ENCODE peak calls at places on chromosomes 1 and 21, in ten cellular contexts. One of them, this sample, is unnamed.
A peak's percentile ranks its signal among the peaks of the same experiment; 100 is the strongest.

GRCh38 chr1:102178483-102178882 is 181.8 kb upstream of the OLFM3 start:
- DNase-seq in vagina: no peak
- DNase-seq in adrenal gland: no peak
- DNase-seq in heart left ventricle: no peak
- DNase-seq in stomach: no peak
- DNase-seq in right lobe of liver: no peak
- DNase-seq in K562: no peak
- DNase-seq in Peyer's patch: no peak
- DNase-seq in transverse colon: no peak
- DNase-seq in uterus: no peak
- DNase-seq in this sample: no peak

GRCh38 chr1:98975113-98975512 is 29.5 kb downstream of the PLPPR5 start:
- DNase-seq in K562: no peak
- DNase-seq in heart left ventricle: no peak
- DNase-seq in stomach: no peak
- DNase-seq in vagina: no peak
- DNase-seq in adrenal gland: no peak
- DNase-seq in Peyer's patch: no peak
- DNase-seq in uterus: no peak
- DNase-seq in right lobe of liver: no peak
- DNase-seq in transverse colon: no peak
- DNase-seq in this sample: no peak

GRCh38 chr1:2199042-2199810 is 4.7 kb upstream of the FAAP20 start:
- DNase-seq in Peyer's patch: peak; percentile 95
- DNase-seq in stomach: peak; percentile 88
- DNase-seq in heart left ventricle: peak; percentile 93
- DNase-seq in right lobe of liver: peak; percentile 84
- DNase-seq in transverse colon: peak; percentile 92
- DNase-seq in adrenal gland: peak; percentile 80
- DNase-seq in vagina: no peak
- DNase-seq in uterus: peak; percentile 90
- DNase-seq in K562: peak; percentile 91
- DNase-seq in this sample: peak; percentile 87

GRCh38 chr1:47183308-47184089 is 6.3 kb downstream of the PDZK1IP1 start:
- DNase-seq in K562: no peak
- DNase-seq in Peyer's patch: no peak
- DNase-seq in vagina: no peak
- DNase-seq in stomach: peak; percentile 23
- DNase-seq in uterus: no peak
- DNase-seq in right lobe of liver: no peak
- DNase-seq in heart left ventricle: no peak
- DNase-seq in transverse colon: no peak
- DNase-seq in adrenal gland: no peak
- DNase-seq in this sample: no peak

GRCh38 chr1:67534627-67535065 is 104.4 kb upstream of the SERBP1 start:
- DNase-seq in right lobe of liver: no peak
- DNase-seq in heart left ventricle: no peak
- DNase-seq in stomach: no peak
- DNase-seq in K562: no peak
- DNase-seq in Peyer's patch: peak; percentile 54
- DNase-seq in uterus: no peak
- DNase-seq in vagina: no peak
- DNase-seq in transverse colon: no peak
- DNase-seq in adrenal gland: no peak
- DNase-seq in this sample: no peak

GRCh38 chr1:94417962-94418663 is at the start of gene ABCD3:
- DNase-seq in heart left ventricle: peak; percentile 99
- DNase-seq in transverse colon: peak; percentile 97
- DNase-seq in right lobe of liver: peak; percentile 99
- DNase-seq in K562: peak; percentile 96
- DNase-seq in stomach: peak; percentile 97
- DNase-seq in uterus: peak; percentile 99
- DNase-seq in Peyer's patch: peak; percentile 99
- DNase-seq in adrenal gland: peak; percentile 97
- DNase-seq in vagina: peak; percentile 97
- DNase-seq in this sample: peak; percentile 96

GRCh38 chr1:45685308-45686080 is 839 bp downstream of the GPBP1L1 start:
- DNase-seq in transverse colon: no peak
- DNase-seq in Peyer's patch: no peak
- DNase-seq in right lobe of liver: no peak
- DNase-seq in adrenal gland: no peak
- DNase-seq in heart left ventricle: no peak
- DNase-seq in vagina: no peak
- DNase-seq in uterus: no peak
- DNase-seq in stomach: no peak
- DNase-seq in K562: no peak
- DNase-seq in this sample: peak; percentile 21

GRCh38 chr1:2340918-2341254 is 50.5 kb downstream of the MORN1 start:
- DNase-seq in adrenal gland: no peak
- DNase-seq in vagina: no peak
- DNase-seq in right lobe of liver: no peak
- DNase-seq in transverse colon: no peak
- DNase-seq in K562: no peak
- DNase-seq in Peyer's patch: no peak
- DNase-seq in heart left ventricle: peak; percentile 48
- DNase-seq in uterus: no peak
- DNase-seq in stomach: no peak
- DNase-seq in this sample: no peak

GRCh38 chr1:86913896-86914634 is at the start of gene SELENOF:
- DNase-seq in transverse colon: peak; percentile 99
- DNase-seq in uterus: peak; percentile 100
- DNase-seq in adrenal gland: peak; percentile 100
- DNase-seq in vagina: peak; percentile 99
- DNase-seq in Peyer's patch: peak; percentile 100
- DNase-seq in right lobe of liver: peak; percentile 99
- DNase-seq in K562: peak; percentile 96
- DNase-seq in heart left ventricle: peak; percentile 99
- DNase-seq in stomach: peak; percentile 99
- DNase-seq in this sample: peak; percentile 99

GRCh38 chr1:86914998-86915736 is 732 bp downstream of the HS2ST1 start:
- DNase-seq in Peyer's patch: peak; percentile 78
- DNase-seq in transverse colon: peak; percentile 54
- DNase-seq in K562: no peak
- DNase-seq in right lobe of liver: peak; percentile 76
- DNase-seq in adrenal gland: peak; percentile 64
- DNase-seq in heart left ventricle: peak; percentile 69
- DNase-seq in uterus: peak; percentile 36
- DNase-seq in stomach: peak; percentile 52
- DNase-seq in vagina: peak; percentile 88
- DNase-seq in this sample: peak; percentile 44

GRCh38 chr1:86913399-86913895 is 479 bp downstream of the SELENOF start:
- DNase-seq in adrenal gland: peak; percentile 26
- DNase-seq in stomach: peak; percentile 31
- DNase-seq in transverse colon: peak; percentile 31
- DNase-seq in uterus: no peak
- DNase-seq in Peyer's patch: peak; percentile 76
- DNase-seq in right lobe of liver: no peak
- DNase-seq in heart left ventricle: no peak
- DNase-seq in vagina: no peak
- DNase-seq in K562: no peak
- DNase-seq in this sample: no peak

GRCh38 chr1:86915737-86916235 is 1.4 kb downstream of the HS2ST1 start:
- DNase-seq in transverse colon: no peak
- DNase-seq in right lobe of liver: no peak
- DNase-seq in uterus: no peak
- DNase-seq in adrenal gland: no peak
- DNase-seq in stomach: no peak
- DNase-seq in Peyer's patch: no peak
- DNase-seq in K562: no peak
- DNase-seq in heart left ventricle: no peak
- DNase-seq in vagina: no peak
- DNase-seq in this sample: no peak

DNA sequence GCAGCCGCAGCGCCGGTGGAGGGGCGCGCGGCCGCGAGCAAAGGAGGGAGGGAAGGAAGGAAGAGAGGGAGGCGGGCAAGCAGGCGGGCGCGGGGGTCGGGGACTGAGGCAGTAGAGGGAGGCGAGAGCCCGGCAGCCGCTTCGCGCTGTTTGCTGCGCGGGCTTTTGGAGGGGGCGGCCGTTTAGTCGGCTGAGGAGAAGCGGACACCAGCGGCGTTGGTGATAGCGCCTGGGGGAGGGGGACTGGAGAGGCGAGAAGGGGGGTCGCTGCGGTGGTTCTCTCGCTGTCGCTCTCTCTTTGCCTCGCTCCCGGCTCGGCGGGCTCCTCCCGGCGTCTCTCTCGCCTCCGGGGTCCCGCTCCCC is at the start of gene HS2ST1:
- DNase-seq in vagina: no peak
- DNase-seq in transverse colon: no peak
- DNase-seq in heart left ventricle: no peak
- DNase-seq in right lobe of liver: no peak
- DNase-seq in Peyer's patch: no peak
- DNase-seq in uterus: no peak
- DNase-seq in adrenal gland: no peak
- DNase-seq in K562: no peak
- DNase-seq in stomach: no peak
- DNase-seq in this sample: no peak
- TF ChIP-seq POLR2A in vagina: peak; percentile 62
- TF ChIP-seq POLR2A in transverse colon: peak; percentile 63
- TF ChIP-seq POLR2A in heart left ventricle: no peak
- TF ChIP-seq POLR2A in right lobe of liver: peak; percentile 27
- TF ChIP-seq POLR2A in Peyer's patch: peak; percentile 36
- TF ChIP-seq POLR2A in uterus: peak; percentile 56
- TF ChIP-seq POLR2A in adrenal gland: peak; percentile 48
- TF ChIP-seq POLR2A in K562: peak; percentile 57
- TF ChIP-seq POLR2A in stomach: peak; percentile 34
- TF ChIP-seq POLR2A in this sample: peak; percentile 67

GRCh38 chr1:184061396-184062003 is 10.0 kb downstream of the TSEN15 start:
- DNase-seq in adrenal gland: no peak
- DNase-seq in vagina: no peak
- DNase-seq in transverse colon: no peak
- DNase-seq in uterus: no peak
- DNase-seq in K562: no peak
- DNase-seq in right lobe of liver: no peak
- DNase-seq in heart left ventricle: no peak
- DNase-seq in Peyer's patch: no peak
- DNase-seq in stomach: no peak
- DNase-seq in this sample: no peak
- H3K27ac ChIP-seq in adrenal gland: no peak overlapping the region
- H3K27ac ChIP-seq in vagina: no peak overlapping the region
- H3K27ac ChIP-seq in transverse colon: no peak overlapping the region
- H3K27ac ChIP-seq in uterus: no peak overlapping the region
- H3K27ac ChIP-seq in K562: no peak overlapping the region
- H3K27ac ChIP-seq in right lobe of liver: no peak overlapping the region
- H3K27ac ChIP-seq in heart left ventricle: no peak overlapping the region
- H3K27ac ChIP-seq in Peyer's patch: no peak overlapping the region
- H3K27ac ChIP-seq in stomach: no peak overlapping the region
- H3K27ac ChIP-seq in this sample: no peak overlapping the region

DNA sequence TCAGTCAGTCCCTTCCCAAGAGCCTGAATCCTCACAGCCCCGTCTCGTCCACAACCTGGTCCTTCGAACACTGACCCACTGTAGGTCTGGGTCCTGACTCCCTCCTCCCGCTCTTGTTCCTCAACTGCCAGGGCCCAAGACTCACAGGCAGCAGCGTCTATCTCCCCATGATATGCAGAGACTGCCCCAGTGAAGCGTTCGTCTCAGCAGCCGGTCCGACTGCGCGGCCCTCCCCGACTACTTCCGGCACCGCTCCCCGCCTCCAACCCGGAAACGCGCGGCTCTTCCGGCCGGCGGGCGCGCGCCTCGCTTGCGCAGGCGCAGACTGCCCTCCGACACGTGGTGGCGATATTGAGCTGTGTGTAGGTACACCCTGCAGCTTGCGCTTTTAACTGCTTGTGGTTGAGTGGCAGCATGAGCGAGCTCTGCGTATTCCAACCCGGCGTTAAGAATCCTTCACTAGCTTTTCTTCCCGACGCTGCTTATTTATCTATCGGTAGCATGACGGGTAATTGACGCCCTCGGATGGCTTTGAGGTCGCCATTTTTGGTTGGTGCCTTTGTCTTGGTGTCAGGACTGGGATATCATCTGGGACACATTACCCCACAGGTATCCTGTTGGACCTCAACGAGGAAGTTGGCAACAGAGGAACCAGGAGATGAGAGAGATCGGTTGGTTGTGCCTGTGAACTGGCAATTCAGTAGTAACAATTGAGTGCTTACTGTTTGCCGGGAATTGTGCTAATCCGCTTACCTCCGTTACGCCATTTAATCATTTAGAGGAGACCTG is at the start of gene TAF12:
- DNase-seq in heart left ventricle: peak; percentile 96
- DNase-seq in transverse colon: peak; percentile 95
- DNase-seq in Peyer's patch: peak; percentile 96
- DNase-seq in K562: peak; percentile 90
- DNase-seq in stomach: peak; percentile 94
- DNase-seq in right lobe of liver: peak; percentile 95
- DNase-seq in uterus: peak; percentile 94
- DNase-seq in adrenal gland: peak; percentile 94
- DNase-seq in vagina: peak; percentile 97
- DNase-seq in this sample: peak; percentile 91
- TF ChIP-seq POLR2A in heart left ventricle: peak; percentile 94
- TF ChIP-seq POLR2A in transverse colon: peak; percentile 99
- TF ChIP-seq POLR2A in Peyer's patch: peak; percentile 98
- TF ChIP-seq POLR2A in K562: peak; percentile 99
- TF ChIP-seq POLR2A in stomach: peak; percentile 87
- TF ChIP-seq POLR2A in right lobe of liver: peak; percentile 98
- TF ChIP-seq POLR2A in uterus: peak; percentile 91
- TF ChIP-seq POLR2A in adrenal gland: peak; percentile 96
- TF ChIP-seq POLR2A in vagina: peak; percentile 84
- TF ChIP-seq POLR2A in this sample: peak; percentile 97

GRCh38 chr21:44325386-44326271 is 13.6 kb downstream of the CFAP410 start:
- DNase-seq in Peyer's patch: no peak
- DNase-seq in stomach: no peak
- DNase-seq in K562: no peak
- DNase-seq in adrenal gland: no peak
- DNase-seq in uterus: no peak
- DNase-seq in right lobe of liver: no peak
- DNase-seq in vagina: no peak
- DNase-seq in transverse colon: no peak
- DNase-seq in heart left ventricle: no peak
- DNase-seq in this sample: no peak

GRCh38 chr21:44326716-44327602 is 12.2 kb downstream of the CFAP410 start:
- DNase-seq in transverse colon: no peak
- DNase-seq in heart left ventricle: no peak
- DNase-seq in vagina: no peak
- DNase-seq in adrenal gland: no peak
- DNase-seq in K562: no peak
- DNase-seq in Peyer's patch: no peak
- DNase-seq in uterus: no peak
- DNase-seq in right lobe of liver: no peak
- DNase-seq in stomach: no peak
- DNase-seq in this sample: no peak

GRCh38 chr21:44324854-44325107 is 14.4 kb downstream of the CFAP410 start:
- DNase-seq in uterus: no peak
- DNase-seq in right lobe of liver: no peak
- DNase-seq in vagina: no peak
- DNase-seq in heart left ventricle: no peak
- DNase-seq in stomach: no peak
- DNase-seq in transverse colon: no peak
- DNase-seq in Peyer's patch: no peak
- DNase-seq in K562: no peak
- DNase-seq in adrenal gland: no peak
- DNase-seq in this sample: no peak

GRCh38 chr21:44327603-44327974 is 11.6 kb downstream of the CFAP410 start:
- DNase-seq in vagina: no peak
- DNase-seq in stomach: no peak
- DNase-seq in uterus: no peak
- DNase-seq in heart left ventricle: no peak
- DNase-seq in right lobe of liver: no peak
- DNase-seq in K562: no peak
- DNase-seq in adrenal gland: no peak
- DNase-seq in Peyer's patch: no peak
- DNase-seq in transverse colon: no peak
- DNase-seq in this sample: no peak

GRCh38 chr21:44326272-44326647 is 12.9 kb downstream of the CFAP410 start:
- DNase-seq in stomach: no peak
- DNase-seq in Peyer's patch: no peak
- DNase-seq in adrenal gland: no peak
- DNase-seq in transverse colon: no peak
- DNase-seq in right lobe of liver: no peak
- DNase-seq in vagina: no peak
- DNase-seq in uterus: no peak
- DNase-seq in heart left ventricle: no peak
- DNase-seq in K562: no peak
- DNase-seq in this sample: no peak
- H3K27ac ChIP-seq in stomach: no peak overlapping the region
- H3K27ac ChIP-seq in Peyer's patch: no peak overlapping the region
- H3K27ac ChIP-seq in adrenal gland: no peak overlapping the region
- H3K27ac ChIP-seq in transverse colon: no peak overlapping the region
- H3K27ac ChIP-seq in right lobe of liver: no peak overlapping the region
- H3K27ac ChIP-seq in vagina: no peak overlapping the region
- H3K27ac ChIP-seq in uterus: no peak overlapping the region
- H3K27ac ChIP-seq in heart left ventricle: no peak overlapping the region
- H3K27ac ChIP-seq in K562: no peak overlapping the region
- H3K27ac ChIP-seq in this sample: no peak overlapping the region

This sample was measured in prostate gland.